ENCODE peak calls at places on chromosome 4, in nine cellular contexts. B is MCF 10A, W is T-helper 9 cell, R is activated B cell treated with CpG ODN at 0.5 μM for 24 hours, T is amniotic epithelial cell, L is H9, N is nucleus accumbens, Y is T follicular helper cell, O is occipital lobe. K is an unnamed sample.

GRCh38 chr4:80049402-80049801 is 23.6 kb downstream of the ANTXR2 start:
- DNase-seq in B (no peak), W (no peak), R (no peak), T (no peak), L (no peak), N (no peak), Y (no peak), O (no peak), K (no peak)

GRCh38 chr4:17400696-17401095 is 111.2 kb downstream of the QDPR start:
- DNase-seq in B (no peak), W (no peak), R (no peak), T (no peak), L (no peak), N (no peak), Y (no peak), O (no peak), K (no peak)

GRCh38 chr4:100913685-100914084 is 395.9 kb upstream of the EMCN start:
- DNase-seq in B (no peak), W (no peak), R (no peak), T (no peak), L (peak; percentile 46), N (no peak), Y (no peak), O (no peak), K (no peak)

GRCh38 chr4:83217721-83218522 is 66.7 kb downstream of the COQ2 start:
- DNase-seq in B (no peak), W (peak; percentile 24), R (peak; percentile 40), T (no peak), L (no peak), N (no peak), Y (peak; percentile 48), O (no peak), K (peak; percentile 40)

GRCh38 chr4:55378617-55379467 is 16.9 kb upstream of the TMEM165 start:
- DNase-seq in B (peak; percentile 85), W (no peak), R (no peak), T (no peak), L (no peak), N (no peak), Y (no peak), O (no peak), K (no peak)

GRCh38 chr4:184439856-184440592 is 34.3 kb downstream of the IRF2 start:
- DNase-seq in B (no peak), W (no peak), R (no peak), T (peak; percentile 83), L (no peak), N (no peak), Y (no peak), O (no peak), K (no peak)

GRCh38 chr4:152535236-152535902 is 523 bp downstream of the FBXW7 start:
- DNase-seq in B (no peak), W (peak; percentile 33), R (peak; percentile 46), T (no peak), L (no peak), N (no peak), Y (peak; percentile 20), O (no peak), K (peak; percentile 14)

GRCh38 chr4:80017125-80017854 is 55.7 kb downstream of the ANTXR2 start:
- DNase-seq in B (peak; percentile 46), W (no peak), R (no peak), T (peak; percentile 90), L (no peak), N (no peak), Y (no peak), O (no peak), K (no peak)

GRCh38 chr4:178215754-178216153 is 773.5 kb upstream of the AGA start:
- DNase-seq in B (no peak), W (no peak), R (no peak), T (no peak), L (no peak), N (no peak), Y (no peak), O (no peak), K (no peak)

GRCh38 chr4:98625399-98625798 is 33.0 kb downstream of the TSPAN5 start:
- DNase-seq in B (peak; percentile 13), W (no peak), R (no peak), T (no peak), L (no peak), N (no peak), Y (no peak), O (no peak), K (no peak)

K was measured in effector memory CD4-positive, alpha-beta T cell.